ENCODE peak calls at places on chromosomes 2 and 18, in eight cellular contexts. S is Peyer's patch, E is A549, K is C1 segment of cervical spinal cord, N is AG08395, V is activated T-cell treated with anti-CD3 and anti-CD28 coated beads for 48 hours, A is SHP77, D is adrenal gland. Q is an unnamed sample.

GRCh38 chr2:32228181-32228580 is 36.5 kb downstream of the NLRC4 start:
- DNase-seq in S (no peak), A (no peak), D (no peak), K (no peak), V (no peak), E (no peak), N (no peak), Q (no peak)

GRCh38 chr2:118750959-118751565 is 96.4 kb downstream of the EN1 start:
- DNase-seq in S (no peak), E (no peak), N (peak; percentile 72), V (no peak), A (no peak), K (no peak), D (no peak), Q (no peak)

GRCh38 chr2:98912221-98912851 is 23.7 kb downstream of the CRACDL start:
- DNase-seq in K (peak; percentile 21), S (no peak), V (no peak), D (peak; percentile 78), E (peak; percentile 51), N (peak; percentile 85), A (peak; percentile 66), Q (peak; percentile 43)

GRCh38 chr2:16314691-16315457 is 350.8 kb downstream of the CYRIA start:
- DNase-seq in K (no peak), S (no peak), E (no peak), V (no peak), D (no peak), N (no peak), A (no peak), Q (no peak)

GRCh38 chr2:171319164-171319810 is 114.5 kb downstream of the METTL8 start:
- DNase-seq in N (no peak), A (no peak), D (no peak), S (no peak), V (peak; percentile 38), E (no peak), K (no peak), Q (no peak)

GRCh38 chr2:30239308-30240161 is 8.2 kb downstream of the LBH start:
- DNase-seq in K (no peak), N (peak; percentile 84), A (peak; percentile 6), D (peak; percentile 87), V (peak; percentile 71), S (peak; percentile 79), E (peak; percentile 87), Q (peak; percentile 39)

GRCh38 chr18:46428368-46428767 is 228.7 kb downstream of the LOXHD1 start:
- DNase-seq in A (no peak), S (no peak), D (no peak), K (no peak), V (no peak), E (no peak), N (no peak), Q (no peak)

GRCh38 chr2:240650254-240650965 is 25.1 kb downstream of the GPR35 start:
- DNase-seq in N (no peak), E (no peak), D (no peak), K (no peak), A (no peak), V (no peak), S (no peak), Q (no peak)

GRCh38 chr2:151410485-151410833 is 757 bp downstream of the RIF1 start:
- DNase-seq in E (peak; percentile 48), K (no peak), D (no peak), S (no peak), N (peak; percentile 22), A (peak; percentile 5), V (peak; percentile 24), Q (no peak)

GRCh38 chr18:13989209-13989608 is 73.9 kb upstream of the MC2R start:
- DNase-seq in N (no peak), S (no peak), K (no peak), A (no peak), E (no peak), D (no peak), V (no peak), Q (no peak)